ENCODE peak calls at places on chromosome 15, in seven cellular contexts. O is activated CD4-positive, alpha-beta T cell treated with anti-CD3 and anti-CD28 coated beads, Interleukin-2, amount 50 U/mL, for 1 hour; K is lung; Z is mesenteric fat pad; V is naive thymus-derived CD4-positive, alpha-beta T cell; R is mesothelial cell of epicardium; F is osteoblast. W is an unnamed sample.
A peak's percentile ranks its signal among the peaks of the same experiment; 100 is the strongest.

GRCh38 chr15:25464784-25465183 is 26.0 kb upstream of the UBE3A start:
- DNase-seq in R (no peak), O (no peak), V (no peak), K (no peak), Z (no peak), F (no peak), W (no peak)

GRCh38 chr15:98580577-98580976 is 67.8 kb upstream of the IGF1R start:
- DNase-seq in R (no peak), K (no peak), O (no peak), V (no peak), Z (no peak), F (no peak), W (no peak)

GRCh38 chr15:40263036-40263754 is 19.7 kb downstream of the ANKRD63 start:
- DNase-seq in Z (no peak), F (peak; percentile 98), R (no peak), O (no peak), V (no peak), K (peak; percentile 36), W (no peak)

GRCh38 chr15:73284073-73284472 is 84.7 kb downstream of the HCN4 start:
- DNase-seq in O (no peak), R (no peak), Z (no peak), V (no peak), K (no peak), F (peak; percentile 85), W (no peak)

GRCh38 chr15:56772868-56773639 is 39.7 kb upstream of the ZNF280D start:
- DNase-seq in Z (no peak), V (no peak), R (no peak), F (no peak), K (no peak), O (no peak), W (no peak)

GRCh38 chr15:66698318-66698961 is 3.6 kb upstream of the SMAD6 start:
- DNase-seq in K (peak; percentile 67), F (peak; percentile 94), Z (no peak), R (no peak), V (no peak), O (no peak), W (peak; percentile 50)

GRCh38 chr15:36591534-36592411 is 12.3 kb downstream of the CDIN1 start:
- DNase-seq in Z (no peak), K (no peak), F (no peak), R (no peak), O (no peak), V (no peak), W (no peak)

GRCh38 chr15:60352525-60352924 is 45.3 kb downstream of the ANXA2 start:
- DNase-seq in O (no peak), F (no peak), K (no peak), R (no peak), Z (no peak), V (no peak), W (no peak)

GRCh38 chr15:88018865-88019626 is 237.5 kb downstream of the NTRK3 start:
- DNase-seq in Z (no peak), K (no peak), V (no peak), F (no peak), O (no peak), R (no peak), W (no peak)

GRCh38 chr15:40470423-40471104 is at the start of gene CHST14:
- DNase-seq in V (peak; percentile 49), R (peak; percentile 54), K (peak; percentile 44), O (peak; percentile 44), F (peak; percentile 98), Z (no peak), W (peak; percentile 62)

GRCh38 chr15:63362196-63362595 is 19.4 kb downstream of the CA12 start:
- DNase-seq in F (peak; percentile 67), K (no peak), Z (no peak), V (no peak), O (no peak), R (no peak), W (no peak)

GRCh38 chr15:38611228-38611627 is 46.6 kb upstream of the RASGRP1 start:
- DNase-seq in R (no peak), Z (no peak), K (no peak), F (no peak), O (no peak), V (peak; percentile 27), W (no peak)